ENCODE peak calls at places on chromosomes 5 and 9, in five cellular contexts. One of them, this sample, is unnamed. For H3K36me3, the result is how much of the 10 kb centered on the place peaks cover.

GRCh38 chr9:136311433-136312375 is 7.8 kb upstream of the CCDC187 start:
- DNase-seq in trophoblast cell: no peak
- DNase-seq in neuronal stem cell: no peak
- DNase-seq in IMR-90: no peak
- DNase-seq in H1: no peak
- DNase-seq in this sample: no peak

GRCh38 chr9:3124006-3124405 is 280.1 kb upstream of the PUM3 start:
- DNase-seq in trophoblast cell: no peak
- DNase-seq in neuronal stem cell: no peak
- DNase-seq in IMR-90: no peak
- DNase-seq in H1: peak
- DNase-seq in this sample: no peak

GRCh38 chr5:112974901-112975300 is 1.7 kb upstream of the DCP2 start:
- DNase-seq in trophoblast cell: peak
- DNase-seq in neuronal stem cell: no peak
- DNase-seq in IMR-90: no peak
- DNase-seq in H1: no peak
- DNase-seq in this sample: no peak

GRCh38 chr5:157352756-157353340 is 86.9 kb downstream of the CYFIP2 start:
- DNase-seq in trophoblast cell: no peak
- DNase-seq in neuronal stem cell: no peak
- DNase-seq in IMR-90: no peak
- DNase-seq in H1: no peak
- DNase-seq in this sample: no peak

GRCh38 chr5:113524927-113525326 is 11.4 kb downstream of the YTHDC2 start:
- DNase-seq in trophoblast cell: peak
- DNase-seq in neuronal stem cell: no peak
- DNase-seq in IMR-90: no peak
- DNase-seq in H1: no peak
- DNase-seq in this sample: no peak

GRCh38 chr5:174311531-174312269 is 266.2 kb downstream of the NSG2 start:
- DNase-seq in trophoblast cell: peak
- DNase-seq in neuronal stem cell: peak
- DNase-seq in IMR-90: peak
- DNase-seq in H1: no peak
- DNase-seq in this sample: peak

GRCh38 chr5:140140435-140140834 is 14.7 kb downstream of the IGIP start:
- DNase-seq in trophoblast cell: no peak
- DNase-seq in neuronal stem cell: no peak
- DNase-seq in IMR-90: no peak
- DNase-seq in H1: no peak
- DNase-seq in this sample: no peak

GRCh38 chr5:54361683-54362411 is 51.5 kb upstream of the ARL15 start:
- DNase-seq in trophoblast cell: no peak
- DNase-seq in neuronal stem cell: no peak
- DNase-seq in IMR-90: no peak
- DNase-seq in H1: no peak
- DNase-seq in this sample: no peak

GRCh38 chr5:142976861-142977260 is 206.7 kb downstream of the ARHGAP26 start:
- DNase-seq in trophoblast cell: peak
- DNase-seq in neuronal stem cell: no peak
- DNase-seq in IMR-90: peak
- DNase-seq in H1: no peak
- DNase-seq in this sample: no peak

GRCh38 chr5:31364881-31365636 is 166.8 kb downstream of the DROSHA start:
- DNase-seq in trophoblast cell: peak
- DNase-seq in neuronal stem cell: no peak
- DNase-seq in IMR-90: peak
- DNase-seq in H1: no peak
- DNase-seq in this sample: no peak

GRCh38 chr5:57383093-57383861 is 99.3 kb downstream of the ACTBL2 start:
- DNase-seq in trophoblast cell: peak
- DNase-seq in neuronal stem cell: no peak
- DNase-seq in IMR-90: peak
- DNase-seq in H1: no peak
- DNase-seq in this sample: peak

GRCh38 chr5:104370523-104370922 is 807.9 kb upstream of the NUDT12 start:
- DNase-seq in trophoblast cell: no peak
- DNase-seq in neuronal stem cell: no peak
- DNase-seq in IMR-90: no peak
- DNase-seq in H1: no peak
- DNase-seq in this sample: no peak

GRCh38 chr9:73213300-73213699 is 61.6 kb downstream of the ANXA1 start:
- DNase-seq in trophoblast cell: no peak
- DNase-seq in neuronal stem cell: no peak
- DNase-seq in IMR-90: no peak
- DNase-seq in H1: no peak
- DNase-seq in this sample: no peak

GRCh38 chr9:113369583-113370140 is 7.1 kb downstream of the HDHD3 start:
- DNase-seq in trophoblast cell: no peak
- DNase-seq in neuronal stem cell: no peak
- DNase-seq in IMR-90: no peak
- DNase-seq in H1: no peak
- DNase-seq in this sample: no peak

GRCh38 chr5:113169720-113170119 is 193.1 kb downstream of the DCP2 start:
- DNase-seq in trophoblast cell: peak
- DNase-seq in neuronal stem cell: no peak
- DNase-seq in IMR-90: peak
- DNase-seq in H1: no peak
- DNase-seq in this sample: no peak

GRCh38 chr9:89732295-89732951 is 127.6 kb downstream of the GADD45G start:
- DNase-seq in trophoblast cell: no peak
- DNase-seq in neuronal stem cell: no peak
- DNase-seq in IMR-90: no peak
- DNase-seq in H1: no peak
- DNase-seq in this sample: no peak

GRCh38 chr9:92875373-92875772 is 2.5 kb downstream of the ZNF484 start:
- DNase-seq in trophoblast cell: no peak
- DNase-seq in neuronal stem cell: no peak
- DNase-seq in IMR-90: no peak
- DNase-seq in H1: no peak
- DNase-seq in this sample: no peak
- H3K4me2 ChIP-seq in trophoblast cell: no peak
- H3K4me2 ChIP-seq in neuronal stem cell: no peak
- H3K4me2 ChIP-seq in IMR-90: no peak
- H3K4me2 ChIP-seq in H1: no peak
- H3K4me2 ChIP-seq in this sample: no peak

GRCh38 chr5:69271376-69271775 is 36.7 kb downstream of the CDK7 start:
- DNase-seq in trophoblast cell: no peak
- DNase-seq in neuronal stem cell: no peak
- DNase-seq in IMR-90: peak
- DNase-seq in H1: no peak
- DNase-seq in this sample: no peak
- H3K36me3 ChIP-seq in trophoblast cell: under half
- H3K36me3 ChIP-seq in neuronal stem cell: half or more
- H3K36me3 ChIP-seq in IMR-90: under half
- H3K36me3 ChIP-seq in H1: under half
- H3K36me3 ChIP-seq in this sample: under half

GRCh38 chr5:163437309-163438182 is at the start of gene CCNG1:
- DNase-seq in trophoblast cell: peak
- DNase-seq in neuronal stem cell: peak
- DNase-seq in IMR-90: peak
- DNase-seq in H1: peak
- DNase-seq in this sample: peak
- H3K4ac ChIP-seq in trophoblast cell: peak
- H3K4ac ChIP-seq in neuronal stem cell: peak
- H3K4ac ChIP-seq in IMR-90: peak
- H3K4ac ChIP-seq in H1: peak
- H3K4ac ChIP-seq in this sample: peak

GRCh38 chr5:77492653-77493000 is 511 bp upstream of the WDR41 start:
- DNase-seq in trophoblast cell: no peak
- DNase-seq in neuronal stem cell: no peak
- DNase-seq in IMR-90: no peak
- DNase-seq in H1: no peak
- DNase-seq in this sample: no peak
- H3K4me2 ChIP-seq in trophoblast cell: peak
- H3K4me2 ChIP-seq in neuronal stem cell: no peak
- H3K4me2 ChIP-seq in IMR-90: peak
- H3K4me2 ChIP-seq in H1: peak
- H3K4me2 ChIP-seq in this sample: no peak